ENCODE peak calls at places on chromosomes 16 and 17, in six cellular contexts. Q is hepatocyte, S is PC-3, F is HCT116, G is GM23248, C is MM.1S. X is an unnamed sample. For H3K4me1, the result is how much of the 10 kb centered on the place peaks cover.

GRCh38 chr17:57662021-57662420 is 83.1 kb downstream of the CCDC182 start:
- DNase-seq in Q (no peak), S (no peak), F (no peak), G (no peak), C (no peak), X (no peak)

GRCh38 chr17:28645576-28645939 is 600 bp upstream of the BLTP2 start:
- DNase-seq in Q (no peak), S (no peak), F (no peak), G (no peak), C (no peak), X (no peak)

GRCh38 chr17:61323015-61323379 is 76.6 kb upstream of the TBX2 start:
- DNase-seq in Q (no peak), S (no peak), F (no peak), G (no peak), C (no peak), X (no peak)

GRCh38 chr16:80174416-80174815 is 366.4 kb upstream of the DYNLRB2 start:
- DNase-seq in Q (peak), S (peak), F (no peak), G (peak), C (no peak), X (no peak)

GRCh38 chr16:8850279-8850885 is 18.4 kb downstream of the CARHSP1 start:
- DNase-seq in Q (no peak), S (peak), F (no peak), G (peak), C (no peak), X (no peak)

GRCh38 chr16:9311303-9311954 is 220.0 kb downstream of the HAPSTR1 start:
- DNase-seq in Q (peak), S (no peak), F (no peak), G (peak), C (no peak), X (no peak)

GRCh38 chr17:46043606-46044005 is 44.6 kb downstream of the STH start:
- DNase-seq in Q (no peak), S (no peak), F (no peak), G (no peak), C (no peak), X (no peak)

GRCh38 chr16:51500306-51500705 is 349.2 kb upstream of the SALL1 start:
- DNase-seq in Q (no peak), S (no peak), F (no peak), G (peak), C (no peak), X (no peak)

GRCh38 chr17:73592079-73592415 is 52.2 kb downstream of the SDK2 start:
- DNase-seq in Q (no peak), S (no peak), F (no peak), G (no peak), C (no peak), X (no peak)

GRCh38 chr17:28897769-28898259 is 281 bp upstream of the FLOT2 start:
- DNase-seq in Q (no peak), S (no peak), F (no peak), G (no peak), C (no peak), X (no peak)

GRCh38 chr17:21452377-21453143 is 76.4 kb downstream of the KCNJ12 start:
- DNase-seq in Q (peak), S (peak), F (peak), G (peak), C (no peak), X (peak)

GRCh38 chr16:86942469-86943175 is 364.3 kb downstream of the FOXL1 start:
- DNase-seq in Q (no peak), S (peak), F (no peak), G (peak), C (no peak), X (no peak)

GRCh38 chr16:81901483-81901882 is 109.8 kb downstream of the SDR42E1 start:
- DNase-seq in Q (no peak), S (peak), F (no peak), G (peak), C (no peak), X (no peak)

GRCh38 chr17:27586203-27586701 is 44.7 kb upstream of the LGALS9 start:
- DNase-seq in Q (peak), S (no peak), F (no peak), G (peak), C (no peak), X (no peak)

GRCh38 chr17:39601758-39602532 is 5.8 kb downstream of the NEUROD2 start:
- DNase-seq in Q (no peak), S (no peak), F (no peak), G (no peak), C (no peak), X (no peak)

GRCh38 chr16:70750893-70751467 is 50.0 kb downstream of the VAC14 start:
- DNase-seq in Q (no peak), S (no peak), F (no peak), G (peak), C (no peak), X (no peak)

GRCh38 chr17:39246274-39246673 is 20.5 kb upstream of the STAC2 start:
- DNase-seq in Q (no peak), S (no peak), F (no peak), G (no peak), C (no peak), X (no peak)

GRCh38 chr16:8627456-8627855 is 6.0 kb downstream of the METTL22 start:
- DNase-seq in Q (no peak), S (no peak), F (no peak), G (no peak), C (no peak), X (no peak)

GRCh38 chr16:9647981-9648701 is 534.1 kb downstream of the GRIN2A start:
- DNase-seq in Q (peak), S (peak), F (no peak), G (peak), C (peak), X (peak)

GRCh38 chr17:13601317-13601775 is 383 bp downstream of the HS3ST3A1 start:
- DNase-seq in Q (peak), S (no peak), F (no peak), G (peak), C (no peak), X (no peak)

GRCh38 chr17:16363749-16364536 is 10.7 kb upstream of the CENPV start:
- DNase-seq in Q (peak), S (peak), F (peak), G (peak), C (peak), X (peak)

GRCh38 chr17:49471769-49472168 is 23.3 kb upstream of the NGFR start:
- DNase-seq in Q (no peak), S (no peak), F (no peak), G (no peak), C (no peak), X (no peak)

DNA sequence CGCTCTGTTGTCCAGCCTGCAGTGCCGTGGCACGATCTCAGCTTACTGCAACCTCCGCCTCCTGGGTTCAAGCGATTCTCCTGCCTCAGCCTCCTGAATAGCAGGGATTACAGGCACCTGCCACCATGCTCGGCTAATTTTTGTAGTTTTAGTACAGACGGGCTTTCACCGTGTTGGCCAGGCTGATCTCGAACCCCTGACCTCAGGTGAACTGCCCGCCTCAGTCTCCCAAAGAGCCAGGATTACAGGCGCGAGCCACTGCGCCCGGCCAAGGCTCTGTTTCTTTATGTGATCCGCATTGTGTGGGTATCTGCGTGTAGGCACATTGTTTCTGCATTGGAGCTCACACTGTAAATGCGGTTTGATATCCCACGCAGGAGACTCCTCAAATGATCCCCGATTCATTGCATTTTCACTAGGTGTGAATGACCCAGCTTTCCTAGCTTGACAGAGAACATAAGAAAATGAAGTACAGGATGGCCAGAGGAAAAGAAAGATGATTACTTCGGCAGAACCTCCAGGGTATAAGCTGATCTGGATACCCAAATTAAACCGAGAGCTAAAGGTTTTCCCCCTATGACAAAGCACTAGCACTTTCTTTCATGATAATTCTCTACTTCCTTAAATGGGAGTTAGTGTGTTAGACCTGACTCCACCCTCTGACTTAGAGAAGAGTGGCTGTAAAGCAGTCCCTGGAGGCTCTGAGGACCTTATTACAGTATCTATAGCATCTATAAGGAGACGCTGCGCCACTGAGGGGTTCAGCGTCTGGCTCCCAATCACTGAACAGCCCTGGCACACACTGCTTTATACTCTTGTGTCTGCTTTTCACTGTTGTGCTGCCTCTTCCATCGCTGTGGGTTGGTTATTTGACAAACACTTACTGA is 17.3 kb downstream of the COTL1 start:
- DNase-seq in Q (no peak), S (no peak), F (no peak), G (peak), C (peak), X (peak)
- H3K27ac ChIP-seq in Q (peak), S (no peak), F (no peak), G (peak), C (peak), X (peak)

DNA sequence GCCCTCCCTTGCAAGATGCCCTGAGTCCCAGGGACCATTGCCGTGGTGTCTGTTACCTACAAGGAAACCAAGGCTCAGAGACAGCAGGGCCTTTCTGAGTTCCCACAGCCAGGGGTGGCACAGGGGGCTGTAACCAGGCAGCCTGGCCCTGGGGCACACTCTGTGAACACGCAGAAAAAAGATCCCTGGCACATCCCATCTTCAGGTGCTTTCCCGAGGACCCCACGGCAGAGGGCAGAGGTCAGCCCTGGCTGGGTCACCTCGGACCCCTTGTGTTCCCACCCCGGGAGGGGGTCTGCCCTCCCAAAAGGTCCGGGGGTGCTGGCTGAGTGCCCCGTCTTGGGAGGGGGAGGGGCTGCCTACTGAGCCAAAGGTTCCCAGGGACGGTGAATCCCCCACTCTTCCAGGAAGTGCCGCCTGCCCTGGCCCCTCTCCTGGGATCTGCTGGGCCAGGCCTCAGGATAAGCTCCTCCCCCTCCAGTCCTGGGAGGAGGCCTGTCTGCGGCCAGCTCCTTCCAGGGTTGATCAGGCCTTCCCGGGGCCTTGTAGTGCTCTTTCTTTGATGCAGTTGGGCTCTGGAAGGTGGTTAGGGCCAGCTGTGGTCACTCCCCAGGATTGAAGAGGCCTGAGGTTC is 8.1 kb downstream of the GLIS2 start:
- DNase-seq in Q (peak), S (no peak), F (no peak), G (peak), C (no peak), X (no peak)
- H3K4me1 ChIP-seq in Q (half or more), S (under half), F (under half), G (under half), C (under half), X (under half)

GRCh38 chr17:74938194-74938950 is 2.7 kb downstream of the OTOP3 start:
- DNase-seq in Q (no peak), S (no peak), F (no peak), G (no peak), C (no peak), X (peak)
- TF ChIP-seq EZH2phosphoT487 in Q (no peak), S (no peak), F (no peak), G (no peak), C (no peak), X (no peak)

GRCh38 chr16:21940570-21940969 is 12.6 kb upstream of the UQCRC2 start:
- DNase-seq in Q (no peak), S (no peak), F (no peak), G (no peak), C (no peak), X (no peak)

DNA sequence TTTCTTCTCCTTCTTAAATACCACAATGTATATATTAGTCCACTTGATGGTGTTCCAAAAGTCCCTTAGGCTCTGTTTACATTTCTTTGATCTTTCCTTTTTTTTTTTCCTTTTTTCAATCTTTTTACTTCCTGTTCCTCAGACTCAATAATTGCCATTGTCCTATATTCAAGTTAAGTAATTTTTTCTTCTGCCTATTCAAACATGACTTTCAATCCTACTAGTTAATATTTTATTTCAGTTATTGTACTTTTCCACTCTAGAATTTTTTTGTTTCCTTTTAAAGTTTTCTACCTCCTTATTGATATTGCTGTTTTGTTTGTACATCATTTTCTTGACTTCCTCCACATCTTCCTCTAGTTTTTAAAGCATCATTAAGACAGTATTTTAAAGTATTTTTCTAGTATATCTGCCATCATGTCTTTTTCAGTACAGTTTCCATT is 15.8 kb upstream of the UQCRC2 start:
- DNase-seq in Q (no peak), S (no peak), F (no peak), G (no peak), C (no peak), X (no peak)
- H3K27ac ChIP-seq in Q (no peak), S (no peak), F (no peak), G (no peak), C (no peak), X (no peak)

GRCh38 chr17:75518201-75518600 is 1.9 kb downstream of the TSEN54 start:
- DNase-seq in Q (no peak), S (no peak), F (no peak), G (no peak), C (no peak), X (peak)
- H3K4me1 ChIP-seq in Q (under half), S (under half), F (under half), G (under half), C (under half), X (under half)

DNA sequence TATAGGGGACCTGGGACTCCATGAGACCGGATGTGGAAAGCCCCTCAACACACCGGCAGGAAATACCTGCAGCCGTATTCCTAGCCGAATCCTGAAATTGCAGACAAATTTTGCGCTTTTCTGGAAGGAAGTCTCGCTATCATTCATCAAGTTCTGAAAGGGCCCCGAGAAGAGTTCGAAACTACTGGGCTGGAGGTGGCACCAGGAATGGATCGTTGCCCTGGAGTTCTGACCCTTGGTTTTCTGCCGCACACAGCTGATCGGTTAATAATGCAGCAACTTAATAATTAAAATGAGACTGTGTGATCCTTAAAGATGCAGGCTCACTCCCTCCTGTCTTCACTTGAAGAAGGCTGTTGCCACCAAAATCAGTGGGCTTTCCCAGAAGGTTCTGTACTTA is 55.7 kb upstream of the MRTFB start:
- DNase-seq in Q (no peak), S (no peak), F (no peak), G (no peak), C (no peak), X (no peak)
- TF ChIP-seq EZH2phosphoT487 in Q (no peak), S (no peak), F (no peak), G (no peak), C (no peak), X (no peak)

DNA sequence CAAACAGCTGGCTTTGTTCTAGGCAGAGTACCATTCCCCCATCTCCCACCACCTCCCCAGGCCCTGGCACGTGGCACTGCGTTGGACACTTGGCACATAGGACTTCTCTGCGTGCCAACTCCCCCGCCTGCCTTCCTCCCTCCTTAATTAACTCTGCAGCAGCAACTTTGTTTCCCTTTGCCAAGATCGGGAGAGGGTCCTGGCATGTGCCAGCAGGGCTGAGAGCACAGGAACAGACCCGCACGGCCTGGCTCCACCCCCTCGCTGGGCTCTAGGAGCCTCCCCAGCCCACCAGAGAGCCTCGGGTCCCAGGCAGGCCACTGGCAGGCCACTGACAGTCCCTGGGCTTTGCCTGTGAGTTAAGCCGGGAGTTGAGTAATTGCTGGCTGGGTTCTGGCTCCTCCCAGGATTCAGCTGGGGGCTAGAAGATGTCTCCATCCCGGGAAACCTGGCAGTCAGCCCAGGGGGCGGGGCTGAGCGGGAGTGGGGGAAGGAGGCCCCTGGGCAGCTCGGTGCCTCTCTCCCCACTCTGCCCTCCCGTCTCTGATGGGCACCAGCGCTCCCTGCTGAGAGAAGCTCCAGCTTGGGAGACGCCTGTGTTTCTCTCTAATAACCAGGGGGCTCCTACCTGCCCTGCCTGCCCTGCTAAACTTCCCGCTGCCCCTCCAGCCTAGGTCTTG is 224.0 kb upstream of the TNRC6C start:
- DNase-seq in Q (peak), S (no peak), F (no peak), G (peak), C (no peak), X (no peak)
- H3K27ac ChIP-seq in Q (peak), S (no peak), F (no peak), G (no peak), C (no peak), X (no peak)

DNA sequence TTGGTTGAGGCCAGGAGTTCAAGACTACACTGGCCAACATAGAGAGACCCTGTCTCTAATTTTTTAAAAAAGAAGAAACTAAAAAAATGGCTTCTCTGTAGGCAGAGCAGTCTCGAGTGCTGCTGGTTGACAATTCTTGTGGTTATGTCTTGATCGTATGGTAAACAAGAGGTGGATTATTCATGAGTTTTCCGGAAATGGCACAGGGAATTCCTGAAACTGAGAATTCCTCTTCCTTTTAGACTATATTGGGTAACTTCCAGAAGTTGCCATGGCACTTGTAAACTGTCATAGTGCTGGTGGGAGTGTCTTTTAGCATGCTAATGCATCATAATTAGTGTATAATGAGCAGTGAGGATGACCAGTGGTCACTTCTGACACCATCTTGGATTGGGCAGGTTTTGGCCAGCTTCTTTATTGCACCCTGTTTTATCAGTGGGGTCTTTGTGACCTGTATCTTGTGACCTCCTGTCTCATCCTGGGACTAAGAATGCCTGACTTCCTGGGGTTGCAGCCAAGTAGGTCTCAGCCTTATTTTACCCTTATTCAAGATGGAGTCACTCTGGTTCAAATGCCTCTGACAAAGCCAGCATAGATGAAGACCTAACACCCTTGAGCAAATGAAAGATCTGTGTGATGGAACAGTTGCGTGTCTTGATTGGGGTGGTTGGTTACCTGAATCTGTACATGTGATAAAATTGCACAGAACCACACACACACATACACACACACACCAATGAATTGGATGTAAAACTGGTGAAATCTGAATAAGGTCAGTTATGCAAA is 30.2 kb downstream of the BMERB1 start:
- DNase-seq in Q (no peak), S (peak), F (no peak), G (no peak), C (no peak), X (no peak)
- H3K4me1 ChIP-seq in Q (under half), S (under half), F (under half), G (under half), C (under half), X (under half)

DNA sequence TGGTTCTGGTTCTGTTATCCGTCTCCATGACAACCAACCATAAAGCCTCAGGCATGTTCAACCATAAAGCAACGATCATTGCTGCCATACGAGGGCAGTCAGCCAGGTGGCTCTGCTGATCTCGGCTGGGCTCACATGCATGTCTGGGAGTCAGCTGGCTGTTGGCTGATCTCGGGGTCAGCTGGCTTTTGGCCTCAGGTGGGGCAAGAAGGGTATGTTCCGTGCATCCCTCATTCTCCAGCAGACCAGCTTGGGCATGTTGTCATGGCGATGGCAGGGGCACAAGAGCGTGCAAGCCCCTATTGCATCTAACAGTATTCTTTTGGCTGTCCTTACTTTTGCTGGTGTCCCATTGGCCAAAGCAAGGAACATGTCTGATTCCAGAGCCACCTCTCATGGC is 86.2 kb downstream of the ABCC6 start:
- DNase-seq in Q (no peak), S (no peak), F (no peak), G (peak), C (no peak), X (no peak)
- TF ChIP-seq EZH2phosphoT487 in Q (no peak), S (no peak), F (no peak), G (no peak), C (no peak), X (no peak)

X was measured in OCI-LY7.